ENCODE peak calls at places on chromosomes 5 and 9, in nine cellular contexts. N is H9, T is tibial nerve, F is lower lobe of right lung, V is right lobe of liver, Q is mammary epithelial cell, A is uterus, S is IMR-90, G is SJCRH30. W is an unnamed sample. For H3K9me3, the result is how much of the 10 kb centered on the place peaks cover.

GRCh38 chr5:5612096-5612495 is 189.6 kb downstream of the ICE1 start:
- DNase-seq in N (no peak), T (no peak), F (no peak), V (no peak), Q (no peak), A (no peak), S (no peak), G (no peak), W (no peak)

GRCh38 chr5:58148366-58148765 is 311.5 kb downstream of the PLK2 start:
- DNase-seq in N (no peak), T (no peak), F (no peak), V (no peak), Q (no peak), A (no peak), S (no peak), G (no peak), W (no peak)

GRCh38 chr5:135578685-135579341 is at the start of gene CXCL14:
- DNase-seq in N (peak), T (peak), F (peak), V (no peak), Q (peak), A (no peak), S (peak), G (no peak), W (no peak)

GRCh38 chr5:62257018-62257367 is 49.0 kb upstream of the KIF2A start:
- DNase-seq in N (no peak), T (no peak), F (no peak), V (no peak), Q (no peak), A (no peak), S (no peak), G (no peak), W (no peak)

GRCh38 chr9:109206670-109207069 is 39.6 kb upstream of the FRRS1L start:
- DNase-seq in N (peak), T (no peak), F (no peak), V (no peak), Q (no peak), A (no peak), S (no peak), G (peak), W (no peak)

GRCh38 chr9:121289554-121290370 is 21.8 kb downstream of the GSN start:
- DNase-seq in N (no peak), T (no peak), F (no peak), V (no peak), Q (no peak), A (no peak), S (no peak), G (no peak), W (no peak)

GRCh38 chr9:120289091-120289490 is 290.9 kb downstream of the CDK5RAP2 start:
- DNase-seq in N (no peak), T (no peak), F (no peak), V (no peak), Q (no peak), A (no peak), S (no peak), G (no peak), W (no peak)

GRCh38 chr9:105238302-105238701 is 6.1 kb upstream of the SLC44A1 start:
- DNase-seq in N (no peak), T (no peak), F (no peak), V (peak), Q (no peak), A (no peak), S (no peak), G (no peak), W (no peak)

GRCh38 chr5:66882592-66883227 is 286.5 kb downstream of the MAST4 start:
- DNase-seq in N (no peak), T (no peak), F (no peak), V (no peak), Q (peak), A (no peak), S (peak), G (no peak), W (no peak)

GRCh38 chr5:161165998-161166660 is 314.1 kb upstream of the ATP10B start:
- DNase-seq in N (peak), T (no peak), F (no peak), V (no peak), Q (no peak), A (no peak), S (no peak), G (no peak), W (no peak)

GRCh38 chr9:107888773-107889227 is 399.2 kb upstream of the KLF4 start:
- DNase-seq in N (no peak), T (no peak), F (no peak), V (no peak), Q (no peak), A (no peak), S (no peak), G (no peak), W (no peak)

GRCh38 chr9:111691686-111692329 is 30.4 kb downstream of the GNG10 start:
- DNase-seq in N (no peak), T (no peak), F (no peak), V (no peak), Q (peak), A (no peak), S (peak), G (peak), W (no peak)

GRCh38 chr9:37302277-37302676 is 120.2 kb upstream of the GRHPR start:
- DNase-seq in N (no peak), T (no peak), F (no peak), V (no peak), Q (no peak), A (no peak), S (no peak), G (no peak), W (no peak)

GRCh38 chr9:16191691-16192402 is 639.0 kb downstream of the CCDC171 start:
- DNase-seq in N (peak), T (peak), F (peak), V (peak), Q (peak), A (peak), S (peak), G (peak), W (peak)

GRCh38 chr9:97830884-97831829 is 21.9 kb upstream of the FOXE1 start:
- DNase-seq in N (peak), T (no peak), F (no peak), V (no peak), Q (no peak), A (no peak), S (no peak), G (no peak), W (no peak)

GRCh38 chr9:95733687-95734659 is 141.5 kb upstream of the ERCC6L2 start:
- DNase-seq in N (no peak), T (peak), F (no peak), V (no peak), Q (no peak), A (no peak), S (no peak), G (peak), W (no peak)

GRCh38 chr5:179188636-179189035 is 128.5 kb downstream of the ZNF354C start:
- DNase-seq in N (no peak), T (no peak), F (peak), V (no peak), Q (no peak), A (no peak), S (no peak), G (no peak), W (no peak)

GRCh38 chr5:179777909-179778308 is 15.9 kb upstream of the LTC4S start:
- DNase-seq in N (no peak), T (no peak), F (no peak), V (no peak), Q (no peak), A (no peak), S (no peak), G (no peak), W (no peak)

GRCh38 chr5:148760945-148761638 is 65.3 kb upstream of the ADRB2 start:
- DNase-seq in N (no peak), T (no peak), F (no peak), V (no peak), Q (peak), A (no peak), S (no peak), G (no peak), W (no peak)

GRCh38 chr9:119986205-119986604 is 593.8 kb downstream of the CDK5RAP2 start:
- DNase-seq in N (no peak), T (no peak), F (no peak), V (peak), Q (no peak), A (no peak), S (no peak), G (no peak), W (no peak)

GRCh38 chr9:34343090-34343489 is 13.7 kb downstream of the NUDT2 start:
- DNase-seq in N (no peak), T (peak), F (no peak), V (peak), Q (no peak), A (peak), S (no peak), G (no peak), W (peak)

GRCh38 chr9:115263731-115264130 is 145.8 kb upstream of the TNC start:
- DNase-seq in N (no peak), T (no peak), F (no peak), V (no peak), Q (peak), A (no peak), S (peak), G (no peak), W (no peak)

GRCh38 chr5:1669276-1670155 is 130.1 kb downstream of the MRPL36 start:
- DNase-seq in N (no peak), T (no peak), F (no peak), V (no peak), Q (no peak), A (no peak), S (no peak), G (no peak), W (no peak)

GRCh38 chr9:76605271-76605670 is 146.3 kb downstream of the GCNT1 start:
- DNase-seq in N (no peak), T (no peak), F (no peak), V (no peak), Q (no peak), A (no peak), S (no peak), G (no peak), W (no peak)

GRCh38 chr5:140553657-140554056 is 3.6 kb downstream of the SRA1 start:
- DNase-seq in N (no peak), T (no peak), F (no peak), V (no peak), Q (peak), A (no peak), S (peak), G (no peak), W (no peak)

GRCh38 chr9:135037521-135038250 is 49.8 kb upstream of the OLFM1 start:
- DNase-seq in N (peak), T (no peak), F (no peak), V (no peak), Q (no peak), A (peak), S (no peak), G (no peak), W (no peak)

GRCh38 chr5:112317866-112318265 is 101.2 kb downstream of the EPB41L4A start:
- DNase-seq in N (no peak), T (no peak), F (no peak), V (no peak), Q (no peak), A (no peak), S (no peak), G (no peak), W (no peak)

GRCh38 chr5:76716456-76717157 is 681 bp downstream of the F2R start:
- DNase-seq in N (peak), T (no peak), F (no peak), V (no peak), Q (no peak), A (no peak), S (no peak), G (peak), W (peak)

GRCh38 chr9:278651-279050 is 64.0 kb downstream of the DOCK8 start:
- DNase-seq in N (no peak), T (no peak), F (no peak), V (no peak), Q (no peak), A (no peak), S (no peak), G (no peak), W (no peak)

GRCh38 chr9:129832957-129833356 is 2.1 kb downstream of the C9orf78 start:
- DNase-seq in N (no peak), T (no peak), F (no peak), V (no peak), Q (no peak), A (no peak), S (peak), G (no peak), W (no peak)

GRCh38 chr9:123335227-123335985 is 20.6 kb upstream of the CRB2 start:
- DNase-seq in N (no peak), T (no peak), F (no peak), V (no peak), Q (peak), A (no peak), S (peak), G (peak), W (no peak)

GRCh38 chr9:125377584-125378250 is 116.1 kb downstream of the GAPVD1 start:
- DNase-seq in N (no peak), T (no peak), F (no peak), V (no peak), Q (no peak), A (no peak), S (no peak), G (no peak), W (no peak)

GRCh38 chr9:116156621-116157314 is 3.2 kb downstream of the PAPPA start:
- DNase-seq in N (peak), T (peak), F (no peak), V (no peak), Q (no peak), A (peak), S (peak), G (peak), W (peak)

GRCh38 chr9:37939575-37940095 is 35.7 kb upstream of the SLC25A51 start:
- DNase-seq in N (no peak), T (no peak), F (no peak), V (no peak), Q (no peak), A (no peak), S (peak), G (no peak), W (no peak)

GRCh38 chr5:12330993-12331588 is 426.8 kb upstream of the CTNND2 start:
- DNase-seq in N (peak), T (no peak), F (no peak), V (no peak), Q (no peak), A (no peak), S (no peak), G (no peak), W (no peak)

GRCh38 chr5:113027015-113027414 is 50.4 kb downstream of the DCP2 start:
- DNase-seq in N (no peak), T (no peak), F (no peak), V (no peak), Q (no peak), A (no peak), S (no peak), G (no peak), W (no peak)

GRCh38 chr5:50582699-50583098 is 83.7 kb upstream of the PARP8 start:
- DNase-seq in N (no peak), T (no peak), F (no peak), V (no peak), Q (no peak), A (no peak), S (no peak), G (no peak), W (no peak)

GRCh38 chr9:111298831-111299603 is 31.0 kb downstream of the OR2K2 start:
- DNase-seq in N (no peak), T (peak), F (no peak), V (no peak), Q (peak), A (peak), S (peak), G (peak), W (peak)

DNA sequence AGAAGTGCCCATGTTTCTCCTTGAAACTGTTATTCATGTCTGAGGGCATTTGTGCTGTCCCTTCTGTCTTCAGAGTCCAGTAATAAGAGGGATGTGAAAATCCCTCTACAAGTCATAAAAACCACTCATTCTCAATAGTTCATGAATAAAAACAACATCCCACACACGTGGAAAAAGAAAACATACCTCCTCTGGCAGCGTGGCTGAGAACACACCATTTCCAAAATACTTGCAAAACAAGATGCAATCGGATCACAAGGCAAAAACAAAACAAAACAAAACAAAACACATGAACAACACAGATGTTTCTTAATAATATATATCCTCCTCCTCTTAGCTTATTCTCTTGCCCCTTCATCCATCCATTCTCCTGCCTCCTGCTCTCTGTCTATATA is 71.0 kb upstream of the EQTN start:
- DNase-seq in N (no peak), T (peak), F (no peak), V (no peak), Q (no peak), A (no peak), S (no peak), G (no peak), W (no peak)
- H3K27ac ChIP-seq in N (no peak), T (peak), F (no peak), V (no peak), Q (no peak), A (peak), S (no peak), G (no peak), W (no peak)

DNA sequence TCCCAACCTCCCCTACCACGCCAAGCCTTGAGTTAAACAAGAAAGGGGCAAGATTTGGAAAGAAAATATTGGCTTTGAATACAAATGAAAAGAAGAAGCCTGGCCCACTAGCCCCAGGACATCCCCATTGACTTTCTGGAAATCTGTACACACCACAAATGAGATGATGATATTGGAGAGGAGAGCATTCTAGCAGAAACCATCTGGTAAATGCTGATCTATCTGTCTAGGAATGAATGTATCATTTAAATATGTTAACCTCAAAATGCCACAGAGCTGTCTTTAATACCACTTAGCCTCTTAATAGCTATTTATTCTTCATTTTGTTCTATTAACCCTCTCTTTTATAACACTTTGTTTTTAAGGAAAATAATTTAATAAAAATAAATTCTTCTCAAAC is 270.2 kb upstream of the PDE4D start:
- DNase-seq in N (no peak), T (no peak), F (no peak), V (no peak), Q (no peak), A (no peak), S (no peak), G (peak), W (no peak)
- H3K9me3 ChIP-seq in N (under half), T (under half), F (under half), V (under half), Q (under half), A (under half), S (under half), G (under half), W (under half)

DNA sequence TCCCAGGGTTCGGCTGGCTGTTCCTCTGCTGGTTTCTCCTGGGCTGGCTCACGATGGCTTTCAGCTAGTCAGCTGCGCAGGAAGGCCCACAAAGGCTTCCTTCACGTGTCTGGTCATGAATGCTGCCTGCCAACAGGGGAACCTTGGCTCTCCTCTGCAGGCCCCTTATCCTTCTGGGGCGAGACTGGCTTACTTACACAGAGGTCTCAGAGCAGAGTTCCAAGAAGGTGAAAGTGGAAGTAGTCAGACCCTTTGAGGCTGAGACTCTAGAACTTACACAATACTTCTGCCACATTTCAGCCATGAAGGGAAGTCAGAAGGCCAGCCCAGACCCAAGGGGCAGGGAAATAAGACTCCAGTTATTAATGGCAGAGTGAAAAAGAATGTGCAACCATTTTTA is 99.5 kb downstream of the LHFPL2 start:
- DNase-seq in N (peak), T (peak), F (peak), V (peak), Q (no peak), A (no peak), S (no peak), G (no peak), W (no peak)
- H3K27ac ChIP-seq in N (no peak), T (peak), F (peak), V (no peak), Q (no peak), A (peak), S (no peak), G (no peak), W (peak)

GRCh38 chr9:137948642-137949041 is 71.1 kb downstream of the CACNA1B start:
- DNase-seq in N (no peak), T (no peak), F (no peak), V (no peak), Q (no peak), A (no peak), S (no peak), G (no peak), W (no peak)
- H3K9me3 ChIP-seq in N (under half), T (under half), F (under half), V (under half), Q (under half), A (under half), S (half or more), G (under half), W (under half)

DNA sequence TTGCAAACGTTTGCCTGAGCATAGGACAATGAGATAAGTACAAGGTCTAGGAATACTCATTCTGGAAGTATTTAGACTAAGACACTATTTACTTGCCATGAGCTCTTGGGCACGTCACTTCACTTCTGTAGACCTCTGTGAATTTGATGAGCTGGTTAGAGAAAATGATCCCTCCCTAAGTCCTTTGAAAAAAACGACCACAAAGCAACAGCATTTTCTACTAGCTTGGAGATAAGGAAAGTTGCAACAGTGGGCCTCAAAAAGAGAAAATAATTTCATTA is 1.9 kb downstream of the LURAP1L start:
- DNase-seq in N (no peak), T (no peak), F (no peak), V (no peak), Q (no peak), A (no peak), S (peak), G (no peak), W (no peak)
- H3K27ac ChIP-seq in N (no peak), T (peak), F (peak), V (peak), Q (peak), A (peak), S (peak), G (peak), W (peak)

DNA sequence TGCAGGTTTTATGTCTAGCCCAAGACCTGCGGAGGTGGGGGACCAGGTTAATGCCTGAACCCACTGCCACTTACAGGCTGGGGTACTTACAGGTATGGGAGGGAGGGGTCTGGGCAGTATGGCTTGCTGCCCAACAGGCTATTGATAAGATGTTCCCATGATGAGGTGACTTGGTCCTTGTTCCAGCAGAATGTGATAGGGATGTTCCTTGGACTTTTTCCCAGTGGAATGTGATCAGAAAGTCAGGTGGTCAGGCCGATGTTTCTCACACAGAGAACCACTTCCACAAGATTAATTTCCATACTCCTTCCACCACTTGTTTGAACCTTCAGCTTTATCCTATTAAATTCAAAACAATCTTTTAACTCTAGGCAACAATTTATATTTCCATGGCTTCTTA is 27.0 kb upstream of the GPX3 start:
- DNase-seq in N (no peak), T (no peak), F (no peak), V (no peak), Q (no peak), A (no peak), S (no peak), G (no peak), W (no peak)
- H3K9me3 ChIP-seq in N (under half), T (under half), F (under half), V (under half), Q (under half), A (under half), S (under half), G (under half), W (under half)

GRCh38 chr9:136898483-136899100 is 12.3 kb downstream of the TRAF2 start:
- DNase-seq in N (no peak), T (no peak), F (no peak), V (no peak), Q (no peak), A (no peak), S (no peak), G (no peak), W (no peak)
- H3K27ac ChIP-seq in N (no peak), T (no peak), F (no peak), V (no peak), Q (no peak), A (no peak), S (no peak), G (no peak), W (no peak)

W was measured in left ventricle myocardium inferior.